ENCODE peak calls at places on chromosomes 2 and 18, in five cellular contexts. One of them, this sample, is unnamed.

GRCh38 chr2:60484080-60484737 is 69.2 kb downstream of the BCL11A start:
- ATAC-seq in GM12878: peak
- ATAC-seq in Panc1: no peak
- ATAC-seq in K562: no peak
- ATAC-seq in HepG2: no peak
- ATAC-seq in this sample: no peak

GRCh38 chr2:46131-46470 is 204 bp downstream of the FAM110C start:
- ATAC-seq in GM12878: no peak
- ATAC-seq in Panc1: peak
- ATAC-seq in K562: no peak
- ATAC-seq in HepG2: peak
- ATAC-seq in this sample: peak

GRCh38 chr2:124163825-124164224 is 138.7 kb downstream of the CNTNAP5 start:
- ATAC-seq in GM12878: no peak
- ATAC-seq in Panc1: no peak
- ATAC-seq in K562: no peak
- ATAC-seq in HepG2: no peak
- ATAC-seq in this sample: no peak

GRCh38 chr2:112001136-112001764 is 53.8 kb upstream of the TMEM87B start:
- ATAC-seq in GM12878: peak
- ATAC-seq in Panc1: no peak
- ATAC-seq in K562: no peak
- ATAC-seq in HepG2: no peak
- ATAC-seq in this sample: peak

GRCh38 chr2:66281980-66282379 is 152.9 kb upstream of the MEIS1 start:
- ATAC-seq in GM12878: no peak
- ATAC-seq in Panc1: no peak
- ATAC-seq in K562: no peak
- ATAC-seq in HepG2: no peak
- ATAC-seq in this sample: no peak

GRCh38 chr2:207135340-207135739 is 30.4 kb downstream of the KLF7 start:
- ATAC-seq in GM12878: no peak
- ATAC-seq in Panc1: no peak
- ATAC-seq in K562: no peak
- ATAC-seq in HepG2: no peak
- ATAC-seq in this sample: no peak

GRCh38 chr18:8153887-8154583 is 455.2 kb upstream of the RAB12 start:
- ATAC-seq in GM12878: no peak
- ATAC-seq in Panc1: no peak
- ATAC-seq in K562: no peak
- ATAC-seq in HepG2: no peak
- ATAC-seq in this sample: no peak

GRCh38 chr2:211248841-211249240 is 692.4 kb downstream of the CPS1 start:
- ATAC-seq in GM12878: no peak
- ATAC-seq in Panc1: no peak
- ATAC-seq in K562: no peak
- ATAC-seq in HepG2: no peak
- ATAC-seq in this sample: no peak

GRCh38 chr18:41870191-41870590 is 84.8 kb upstream of the PIK3C3 start:
- ATAC-seq in GM12878: no peak
- ATAC-seq in Panc1: no peak
- ATAC-seq in K562: no peak
- ATAC-seq in HepG2: no peak
- ATAC-seq in this sample: no peak

GRCh38 chr2:203535784-203536590 is 886 bp upstream of the RAPH1 start:
- ATAC-seq in GM12878: no peak
- ATAC-seq in Panc1: no peak
- ATAC-seq in K562: peak
- ATAC-seq in HepG2: no peak
- ATAC-seq in this sample: no peak

GRCh38 chr2:212073360-212073759 is 465.2 kb downstream of the ERBB4 start:
- ATAC-seq in GM12878: no peak
- ATAC-seq in Panc1: no peak
- ATAC-seq in K562: no peak
- ATAC-seq in HepG2: no peak
- ATAC-seq in this sample: no peak

GRCh38 chr2:102155703-102156515 is 13.4 kb downstream of the IL1R1 start:
- ATAC-seq in GM12878: no peak
- ATAC-seq in Panc1: no peak
- ATAC-seq in K562: no peak
- ATAC-seq in HepG2: peak
- ATAC-seq in this sample: peak

GRCh38 chr18:48616484-48617255 is 77.8 kb downstream of the CTIF start:
- ATAC-seq in GM12878: no peak
- ATAC-seq in Panc1: no peak
- ATAC-seq in K562: no peak
- ATAC-seq in HepG2: no peak
- ATAC-seq in this sample: no peak

GRCh38 chr2:192628017-192628416 is 433.3 kb upstream of the TMEFF2 start:
- ATAC-seq in GM12878: no peak
- ATAC-seq in Panc1: no peak
- ATAC-seq in K562: no peak
- ATAC-seq in HepG2: no peak
- ATAC-seq in this sample: no peak

GRCh38 chr2:230758566-230759480 is 46.2 kb downstream of the CAB39 start:
- ATAC-seq in GM12878: peak
- ATAC-seq in Panc1: no peak
- ATAC-seq in K562: peak
- ATAC-seq in HepG2: no peak
- ATAC-seq in this sample: peak

GRCh38 chr18:77063256-77063655 is 69.3 kb downstream of the MBP start:
- ATAC-seq in GM12878: peak
- ATAC-seq in Panc1: no peak
- ATAC-seq in K562: no peak
- ATAC-seq in HepG2: no peak
- ATAC-seq in this sample: no peak

GRCh38 chr2:237097911-237098702 is 12.4 kb downstream of the COPS8 start:
- ATAC-seq in GM12878: no peak
- ATAC-seq in Panc1: peak
- ATAC-seq in K562: no peak
- ATAC-seq in HepG2: no peak
- ATAC-seq in this sample: peak

GRCh38 chr2:241095594-241096290 is 6.3 kb downstream of the MTERF4 start:
- ATAC-seq in GM12878: no peak
- ATAC-seq in Panc1: no peak
- ATAC-seq in K562: no peak
- ATAC-seq in HepG2: no peak
- ATAC-seq in this sample: no peak

GRCh38 chr18:46204143-46204542 is 100.0 kb downstream of the HAUS1 start:
- ATAC-seq in GM12878: no peak
- ATAC-seq in Panc1: no peak
- ATAC-seq in K562: no peak
- ATAC-seq in HepG2: no peak
- ATAC-seq in this sample: no peak

GRCh38 chr2:17594533-17595391 is 54.3 kb downstream of the VSNL1 start:
- ATAC-seq in GM12878: no peak
- ATAC-seq in Panc1: no peak
- ATAC-seq in K562: no peak
- ATAC-seq in HepG2: peak
- ATAC-seq in this sample: peak

GRCh38 chr2:155218292-155218924 is 519.9 kb downstream of the KCNJ3 start:
- ATAC-seq in GM12878: peak
- ATAC-seq in Panc1: no peak
- ATAC-seq in K562: no peak
- ATAC-seq in HepG2: no peak
- ATAC-seq in this sample: no peak

GRCh38 chr2:209901187-209901586 is 101.3 kb upstream of the RPE start:
- ATAC-seq in GM12878: no peak
- ATAC-seq in Panc1: no peak
- ATAC-seq in K562: no peak
- ATAC-seq in HepG2: no peak
- ATAC-seq in this sample: no peak

GRCh38 chr2:207530160-207531023 is 630 bp downstream of the CREB1 start:
- ATAC-seq in GM12878: no peak
- ATAC-seq in Panc1: peak
- ATAC-seq in K562: no peak
- ATAC-seq in HepG2: no peak
- ATAC-seq in this sample: peak

GRCh38 chr18:22243513-22243912 is 74.1 kb downstream of the GATA6 start:
- ATAC-seq in GM12878: no peak
- ATAC-seq in Panc1: no peak
- ATAC-seq in K562: no peak
- ATAC-seq in HepG2: no peak
- ATAC-seq in this sample: no peak

DNA sequence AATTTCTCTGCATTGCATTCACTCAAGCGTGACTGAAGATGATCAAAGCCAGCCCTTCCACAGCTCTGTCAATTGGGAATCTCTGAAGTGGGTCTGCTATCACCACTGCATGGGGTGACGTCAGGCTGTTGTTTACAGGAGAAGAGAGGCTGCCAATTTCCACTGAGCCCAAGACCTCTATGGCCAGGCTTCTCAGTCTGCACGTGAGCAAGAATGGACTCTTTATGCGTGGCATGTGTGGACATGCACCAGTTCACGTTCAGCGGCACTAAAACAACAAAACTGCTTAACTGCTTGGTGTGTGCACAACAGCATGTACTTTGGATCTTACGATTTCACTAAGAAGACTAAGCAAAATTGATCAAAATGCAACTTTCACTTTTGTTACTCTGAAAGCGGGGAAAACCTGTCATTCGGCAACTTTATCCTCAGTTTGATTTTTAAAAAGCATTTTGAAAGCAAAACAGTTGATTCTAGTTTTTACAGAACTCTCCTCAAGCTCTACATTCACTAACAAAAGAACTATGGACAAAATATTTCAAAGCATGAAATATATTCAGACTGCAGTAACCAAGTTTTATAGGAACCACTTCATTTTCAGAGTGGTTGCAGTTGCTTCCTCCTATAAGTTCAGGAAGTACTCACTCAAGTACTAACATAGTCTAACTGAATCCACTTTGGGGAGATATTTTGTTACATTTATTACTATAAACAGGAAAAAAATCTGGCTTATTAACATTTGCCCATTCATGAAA is 77.0 kb upstream of the SERTAD2 start:
- ATAC-seq in GM12878: peak
- ATAC-seq in Panc1: peak
- ATAC-seq in K562: peak
- ATAC-seq in HepG2: peak
- ATAC-seq in this sample: peak
- TF ChIP-seq POLR2AphosphoS5 in GM12878: no peak
- TF ChIP-seq POLR2AphosphoS5 in Panc1: no peak
- TF ChIP-seq POLR2AphosphoS5 in K562: no peak
- TF ChIP-seq POLR2AphosphoS5 in HepG2: no peak
- TF ChIP-seq POLR2AphosphoS5 in this sample: peak

GRCh38 chr18:37252854-37253396 is 312.7 kb downstream of the CELF4 start:
- ATAC-seq in GM12878: peak
- ATAC-seq in Panc1: no peak
- ATAC-seq in K562: no peak
- ATAC-seq in HepG2: peak
- ATAC-seq in this sample: no peak
- H3K4me3 ChIP-seq in GM12878: no peak
- H3K4me3 ChIP-seq in Panc1: no peak
- H3K4me3 ChIP-seq in K562: no peak
- H3K4me3 ChIP-seq in HepG2: no peak
- H3K4me3 ChIP-seq in this sample: no peak

GRCh38 chr18:31651369-31651768 is 33.0 kb downstream of the B4GALT6 start:
- ATAC-seq in GM12878: no peak
- ATAC-seq in Panc1: no peak
- ATAC-seq in K562: no peak
- ATAC-seq in HepG2: no peak
- ATAC-seq in this sample: no peak

GRCh38 chr18:31649449-31649848 is 34.9 kb downstream of the B4GALT6 start:
- ATAC-seq in GM12878: no peak
- ATAC-seq in Panc1: no peak
- ATAC-seq in K562: no peak
- ATAC-seq in HepG2: no peak
- ATAC-seq in this sample: no peak

GRCh38 chr18:31648966-31649429 is 35.4 kb downstream of the B4GALT6 start:
- ATAC-seq in GM12878: peak
- ATAC-seq in Panc1: peak
- ATAC-seq in K562: peak
- ATAC-seq in HepG2: peak
- ATAC-seq in this sample: no peak

GRCh38 chr18:31648458-31648857 is 35.9 kb downstream of the B4GALT6 start:
- ATAC-seq in GM12878: no peak
- ATAC-seq in Panc1: no peak
- ATAC-seq in K562: no peak
- ATAC-seq in HepG2: no peak
- ATAC-seq in this sample: no peak

DNA sequence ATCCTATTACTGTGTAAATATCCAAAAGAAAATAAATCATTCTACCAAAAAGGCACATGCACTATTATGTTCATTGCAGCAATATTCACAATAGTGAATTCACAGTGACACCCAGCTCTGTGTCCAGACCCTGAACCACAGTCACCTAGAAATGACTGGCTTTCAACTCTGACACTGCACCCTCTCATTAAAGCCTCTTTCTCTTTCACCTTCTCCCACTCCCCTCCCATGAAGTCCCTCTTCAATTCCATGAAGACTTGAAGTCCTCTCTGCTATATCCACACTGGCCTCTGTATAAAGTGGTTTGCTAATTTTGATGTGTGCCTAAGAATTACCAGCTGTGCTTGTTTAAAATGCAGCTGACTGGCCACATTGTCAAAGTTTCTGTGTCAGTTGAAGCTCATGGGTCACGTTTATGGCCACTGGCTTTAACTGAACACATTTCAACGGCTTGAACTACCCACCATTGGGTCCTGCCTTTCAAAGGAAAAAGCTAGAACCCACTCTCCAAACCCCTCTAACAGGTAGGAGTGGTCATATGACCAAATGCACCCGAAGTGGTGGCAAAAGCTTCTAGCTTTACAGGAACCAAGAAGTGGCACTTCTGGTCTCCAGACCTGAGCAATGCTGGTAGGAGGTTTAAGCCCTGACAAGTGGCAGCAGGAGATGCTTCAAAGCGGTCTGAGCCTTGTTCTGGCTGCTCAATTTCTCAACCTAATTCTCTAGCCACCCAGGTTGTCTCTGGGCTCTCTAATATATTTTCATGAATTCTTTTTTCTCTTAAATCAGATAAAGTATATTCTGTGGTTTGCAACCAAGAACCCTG is 34.3 kb downstream of the B4GALT6 start:
- ATAC-seq in GM12878: peak
- ATAC-seq in Panc1: no peak
- ATAC-seq in K562: peak
- ATAC-seq in HepG2: no peak
- ATAC-seq in this sample: no peak
- H3K27ac ChIP-seq in GM12878: peak
- H3K27ac ChIP-seq in Panc1: no peak
- H3K27ac ChIP-seq in K562: no peak
- H3K27ac ChIP-seq in HepG2: no peak
- H3K27ac ChIP-seq in this sample: no peak

GRCh38 chr18:73831688-73832087 is 315.9 kb downstream of the FBXO15 start:
- ATAC-seq in GM12878: no peak
- ATAC-seq in Panc1: no peak
- ATAC-seq in K562: no peak
- ATAC-seq in HepG2: no peak
- ATAC-seq in this sample: no peak

GRCh38 chr18:73839441-73839840 is 308.2 kb downstream of the FBXO15 start:
- ATAC-seq in GM12878: no peak
- ATAC-seq in Panc1: no peak
- ATAC-seq in K562: no peak
- ATAC-seq in HepG2: no peak
- ATAC-seq in this sample: no peak

GRCh38 chr18:73840319-73841065 is 307.1 kb downstream of the FBXO15 start:
- ATAC-seq in GM12878: no peak
- ATAC-seq in Panc1: no peak
- ATAC-seq in K562: no peak
- ATAC-seq in HepG2: no peak
- ATAC-seq in this sample: no peak

GRCh38 chr18:73835039-73835438 is 312.6 kb downstream of the FBXO15 start:
- ATAC-seq in GM12878: no peak
- ATAC-seq in Panc1: no peak
- ATAC-seq in K562: no peak
- ATAC-seq in HepG2: no peak
- ATAC-seq in this sample: no peak

GRCh38 chr18:73835656-73836055 is 312.0 kb downstream of the FBXO15 start:
- ATAC-seq in GM12878: no peak
- ATAC-seq in Panc1: no peak
- ATAC-seq in K562: no peak
- ATAC-seq in HepG2: no peak
- ATAC-seq in this sample: no peak
- TF ChIP-seq POLR2AphosphoS5 in GM12878: no peak
- TF ChIP-seq POLR2AphosphoS5 in Panc1: no peak
- TF ChIP-seq POLR2AphosphoS5 in K562: no peak
- TF ChIP-seq POLR2AphosphoS5 in HepG2: no peak
- TF ChIP-seq POLR2AphosphoS5 in this sample: no peak

This sample was measured in gastroesophageal sphincter.